ENCODE peak calls at places on chromosomes 2 and 18, in seven cellular contexts. H is HCT116, Q is K562, I is A549, L is GM12878, D is H1, B is endothelial cell of umbilical vein. K is an unnamed sample.

GRCh38 chr2:182818541-182819308 is 47.7 kb downstream of the FRZB start:
- DNase-seq in H (no peak), Q (no peak), I (no peak), L (no peak), D (no peak), B (no peak), K (no peak)

GRCh38 chr2:156890498-156891148 is 366.9 kb upstream of the GALNT5 start:
- DNase-seq in H (no peak), Q (no peak), I (no peak), L (no peak), D (no peak), B (no peak), K (no peak)

GRCh38 chr18:78742346-78742745 is 237.3 kb upstream of the SALL3 start:
- DNase-seq in H (no peak), Q (no peak), I (no peak), L (no peak), D (no peak), B (no peak), K (no peak)

GRCh38 chr2:241762933-241763369 is 13.7 kb upstream of the GAL3ST2 start:
- DNase-seq in H (no peak), Q (peak; percentile 36), I (no peak), L (peak; percentile 21), D (peak; percentile 31), B (no peak), K (peak; percentile 88)

GRCh38 chr2:230586328-230586982 is 126.2 kb upstream of the CAB39 start:
- DNase-seq in H (no peak), Q (no peak), I (no peak), L (no peak), D (no peak), B (peak; percentile 38), K (no peak)

GRCh38 chr2:156874707-156875106 is 382.8 kb upstream of the GALNT5 start:
- DNase-seq in H (no peak), Q (no peak), I (no peak), L (no peak), D (no peak), B (no peak), K (no peak)

GRCh38 chr2:138267902-138268254 is 233.7 kb upstream of the SPOPL start:
- DNase-seq in H (no peak), Q (no peak), I (no peak), L (peak; percentile 61), D (no peak), B (no peak), K (no peak)

GRCh38 chr2:11753886-11754704 is 7.7 kb downstream of the LPIN1 start:
- DNase-seq in H (no peak), Q (no peak), I (peak; percentile 37), L (peak; percentile 48), D (no peak), B (peak; percentile 86), K (peak; percentile 69)

GRCh38 chr2:235496239-235496621 is 2.4 kb downstream of the AGAP1 start:
- DNase-seq in H (no peak), Q (no peak), I (peak; percentile 48), L (no peak), D (no peak), B (no peak), K (no peak)

GRCh38 chr2:37326285-37326684 is 1.7 kb upstream of the PRKD3 start:
- DNase-seq in H (no peak), Q (no peak), I (peak; percentile 61), L (no peak), D (no peak), B (peak; percentile 57), K (peak; percentile 39)
- H3K4me3 ChIP-seq in H (no peak overlapping the region), Q (no peak overlapping the region), I (no peak overlapping the region), L (no peak overlapping the region), D (no peak overlapping the region), B (no peak overlapping the region), K (no peak overlapping the region)

DNA sequence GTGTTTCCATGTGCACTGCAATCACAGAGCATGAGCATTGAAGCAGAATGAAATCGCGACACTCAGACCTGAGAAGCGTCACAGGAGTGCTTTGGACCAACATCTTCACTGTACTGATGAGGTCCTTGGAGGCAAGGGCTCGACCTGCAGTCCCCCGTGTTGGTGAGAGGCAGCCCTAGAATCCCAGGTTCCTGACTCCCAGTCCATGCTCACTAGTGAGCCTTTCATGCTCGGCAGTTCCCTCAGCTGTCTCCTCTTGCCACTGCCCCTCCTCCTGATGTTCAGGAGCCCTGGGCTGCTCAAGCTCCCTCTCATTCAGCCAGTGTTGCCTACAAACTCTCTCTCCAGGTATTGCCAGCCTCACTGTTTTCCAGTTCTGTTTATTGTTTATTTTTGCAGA is 291.4 kb downstream of the DYSF start:
- DNase-seq in H (no peak), Q (no peak), I (no peak), L (no peak), D (no peak), B (no peak), K (no peak)
- TF ChIP-seq MAX in H (no peak), Q (no peak), I (no peak), L (no peak), D (no peak), B (no peak), K (no peak)

DNA sequence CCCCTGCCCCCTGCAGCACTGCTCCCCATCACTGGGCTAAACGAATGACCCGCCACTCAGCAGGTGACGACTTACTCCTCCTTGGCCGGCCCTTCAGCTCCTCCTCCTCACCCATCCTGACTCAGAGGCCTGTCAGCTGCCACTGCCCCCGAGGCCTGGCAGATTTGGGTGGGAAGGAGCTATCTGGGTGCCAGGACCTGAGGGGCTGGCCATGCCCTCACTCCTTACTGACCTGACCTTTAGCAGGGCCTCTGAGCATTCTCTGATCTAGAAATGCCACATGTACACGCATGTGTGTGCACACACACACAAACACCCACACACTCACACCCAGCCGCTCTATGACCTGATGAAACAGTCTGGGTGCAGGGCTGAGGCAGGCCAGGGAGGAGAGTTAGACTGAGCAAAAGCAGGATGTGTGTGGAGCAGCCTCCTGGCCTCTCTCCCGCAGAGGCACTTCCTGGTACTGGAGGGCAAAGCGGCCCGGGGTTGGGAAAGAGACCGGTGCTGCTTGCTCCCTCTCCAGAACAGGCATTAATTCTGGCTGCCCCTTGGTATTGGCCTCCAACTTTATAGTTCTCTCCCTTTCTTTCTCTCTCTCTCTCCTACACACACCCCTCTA is 68.0 kb downstream of the ZFP36L2 start:
- DNase-seq in H (peak; percentile 19), Q (no peak), I (peak; percentile 88), L (no peak), D (no peak), B (peak; percentile 87), K (peak; percentile 95)
- H3K4me3 ChIP-seq in H (no peak overlapping the region), Q (no peak overlapping the region), I (no peak overlapping the region), L (no peak overlapping the region), D (no peak overlapping the region), B (no peak overlapping the region), K (peak overlapping the region; percentile 9)

GRCh38 chr2:48569433-48569832 is 39.5 kb downstream of the STON1 start:
- DNase-seq in H (no peak), Q (no peak), I (no peak), L (no peak), D (no peak), B (peak; percentile 18), K (no peak)
- TF ChIP-seq MAX in H (no peak), Q (no peak), I (no peak), L (no peak), D (no peak), B (no peak), K (no peak)

DNA sequence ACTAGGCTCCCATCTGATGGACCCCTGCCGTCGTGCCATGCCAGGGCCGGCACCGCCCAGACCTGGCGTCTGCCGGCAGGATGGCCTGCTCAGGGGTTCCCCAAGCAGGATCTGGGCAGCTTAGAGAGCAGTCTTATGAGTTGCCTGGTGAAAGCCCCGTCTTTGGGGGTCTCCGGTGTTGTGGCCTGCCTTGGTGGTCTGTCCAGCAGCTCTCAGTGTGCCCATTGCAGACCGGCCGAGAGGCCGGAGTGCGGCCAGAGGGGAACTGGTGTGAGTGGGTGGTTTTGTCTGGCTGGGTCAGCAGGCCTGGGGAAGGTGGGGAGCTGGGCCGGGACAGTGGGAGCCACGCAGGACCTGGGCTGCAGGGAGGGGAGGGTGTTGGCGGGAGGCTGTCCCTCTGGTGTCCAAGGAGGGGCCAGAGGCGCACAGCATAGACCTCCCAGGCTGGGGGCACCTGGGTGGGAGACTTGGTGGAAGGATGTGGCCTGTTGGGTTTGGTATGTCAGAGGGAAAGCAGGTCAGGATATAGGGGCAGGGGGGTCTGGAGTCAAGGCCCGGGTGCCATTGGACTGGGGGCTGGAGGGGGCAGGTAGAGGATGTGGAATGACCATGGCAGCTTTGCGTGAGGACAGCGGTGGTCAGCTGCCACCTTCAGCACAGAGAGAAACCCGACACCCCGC is 16.5 kb downstream of the GPC1 start:
- DNase-seq in H (no peak), Q (no peak), I (no peak), L (no peak), D (no peak), B (no peak), K (no peak)
- H3K4me3 ChIP-seq in H (peak overlapping the region; percentile 28), Q (peak overlapping the region; percentile 16), I (peak overlapping the region; percentile 70), L (no peak overlapping the region), D (peak overlapping the region; percentile 37), B (peak overlapping the region; percentile 40), K (no peak overlapping the region)

GRCh38 chr2:139529045-139529444 is 748.9 kb upstream of the NXPH2 start:
- DNase-seq in H (no peak), Q (no peak), I (no peak), L (no peak), D (no peak), B (no peak), K (no peak)
- TF ChIP-seq MAX in H (no peak), Q (no peak), I (no peak), L (no peak), D (no peak), B (no peak), K (no peak)

GRCh38 chr2:168466834-168467565 is 10.9 kb downstream of the CERS6 start:
- DNase-seq in H (no peak), Q (no peak), I (no peak), L (no peak), D (no peak), B (peak; percentile 12), K (peak; percentile 44)

GRCh38 chr2:168467729-168468128 is 11.7 kb downstream of the CERS6 start:
- DNase-seq in H (no peak), Q (no peak), I (no peak), L (no peak), D (no peak), B (no peak), K (no peak)

GRCh38 chr2:168465594-168465993 is 9.5 kb downstream of the CERS6 start:
- DNase-seq in H (no peak), Q (no peak), I (no peak), L (no peak), D (no peak), B (no peak), K (no peak)

GRCh38 chr2:168468354-168468753 is 12.3 kb downstream of the CERS6 start:
- DNase-seq in H (no peak), Q (no peak), I (no peak), L (no peak), D (no peak), B (no peak), K (peak; percentile 24)

GRCh38 chr2:168466190-168466737 is 10.2 kb downstream of the CERS6 start:
- DNase-seq in H (no peak), Q (no peak), I (no peak), L (no peak), D (no peak), B (peak; percentile 5), K (no peak)
- H3K4me3 ChIP-seq in H (no peak overlapping the region), Q (no peak overlapping the region), I (no peak overlapping the region), L (peak overlapping the region; percentile 43), D (no peak overlapping the region), B (no peak overlapping the region), K (no peak overlapping the region)